ENCODE peak calls at places on chromosomes 5 and 9, in eight cellular contexts. U, I, B, M, W, C, R and Q are unnamed samples.

GRCh38 chr9:37529111-37529510 is 43.4 kb downstream of the POLR1E start:
- DNase-seq in U (peak), I (no peak), B (no peak), M (no peak), W (no peak), C (peak), R (no peak), Q (no peak)

GRCh38 chr9:137475666-137476065 is 16.5 kb upstream of the NSMF start:
- DNase-seq in U (no peak), I (no peak), B (no peak), M (no peak), W (no peak), C (no peak), R (no peak), Q (no peak)

GRCh38 chr5:25119654-25120053 is 474.9 kb upstream of the CDH10 start:
- DNase-seq in U (no peak), I (no peak), B (no peak), M (no peak), W (peak), C (no peak), R (no peak), Q (no peak)

GRCh38 chr5:122434120-122434519 is 122.1 kb downstream of the SNCAIP start:
- DNase-seq in U (no peak), I (no peak), B (no peak), M (no peak), W (no peak), C (no peak), R (no peak), Q (no peak)

GRCh38 chr5:65126192-65126591 is 355.5 kb downstream of the ADAMTS6 start:
- DNase-seq in U (no peak), I (no peak), B (no peak), M (no peak), W (peak), C (no peak), R (no peak), Q (no peak)

GRCh38 chr9:89714316-89714715 is 109.5 kb downstream of the GADD45G start:
- DNase-seq in U (no peak), I (no peak), B (no peak), M (no peak), W (peak), C (no peak), R (no peak), Q (no peak)

GRCh38 chr5:172276214-172276613 is 7.3 kb downstream of the UBTD2 start:
- DNase-seq in U (no peak), I (no peak), B (no peak), M (no peak), W (peak), C (no peak), R (no peak), Q (no peak)

GRCh38 chr5:87243161-87243877 is 24.4 kb upstream of the RASA1 start:
- DNase-seq in U (no peak), I (peak), B (no peak), M (peak), W (peak), C (no peak), R (no peak), Q (no peak)

GRCh38 chr5:35478856-35479682 is 138.6 kb upstream of the SPEF2 start:
- DNase-seq in U (no peak), I (no peak), B (no peak), M (no peak), W (peak), C (no peak), R (no peak), Q (no peak)

GRCh38 chr5:63456279-63456678 is 506.0 kb downstream of the HTR1A start:
- DNase-seq in U (no peak), I (no peak), B (no peak), M (no peak), W (no peak), C (no peak), R (no peak), Q (no peak)

GRCh38 chr9:86445636-86446035 is 91.4 kb upstream of the TUT7 start:
- DNase-seq in U (no peak), I (no peak), B (no peak), M (no peak), W (peak), C (no peak), R (no peak), Q (no peak)

GRCh38 chr5:122985954-122986721 is 50.4 kb downstream of the PPIC start:
- DNase-seq in U (no peak), I (no peak), B (no peak), M (no peak), W (no peak), C (no peak), R (no peak), Q (no peak)

GRCh38 chr9:4344946-4345345 is 45.1 kb upstream of the GLIS3 start:
- DNase-seq in U (no peak), I (no peak), B (no peak), M (no peak), W (no peak), C (no peak), R (no peak), Q (no peak)

GRCh38 chr9:19028835-19029451 is 4.1 kb downstream of the SAXO1 start:
- DNase-seq in U (no peak), I (no peak), B (no peak), M (no peak), W (peak), C (peak), R (no peak), Q (no peak)

GRCh38 chr9:35650341-35651158 is at the start of gene SIT1:
- DNase-seq in U (peak), I (no peak), B (peak), M (no peak), W (no peak), C (no peak), R (no peak), Q (no peak)

GRCh38 chr5:21711854-21712752 is 1141.0 kb downstream of the CDH12 start:
- DNase-seq in U (no peak), I (peak), B (no peak), M (no peak), W (no peak), C (no peak), R (no peak), Q (no peak)

GRCh38 chr9:136242248-136242647 is 3.4 kb downstream of the QSOX2 start:
- DNase-seq in U (no peak), I (no peak), B (peak), M (no peak), W (no peak), C (no peak), R (no peak), Q (no peak)
- H3K4me3 ChIP-seq in U (no peak), I (no peak), B (no peak), M (no peak), W (no peak), C (no peak), R (no peak), Q (no peak)

GRCh38 chr5:150520747-150521521 is 13.0 kb downstream of the NDST1 start:
- DNase-seq in U (no peak), I (no peak), B (peak), M (no peak), W (no peak), C (no peak), R (no peak), Q (no peak)

GRCh38 chr5:150521522-150521817 is 13.5 kb downstream of the NDST1 start:
- DNase-seq in U (peak), I (no peak), B (no peak), M (no peak), W (no peak), C (no peak), R (no peak), Q (no peak)

GRCh38 chr5:150522504-150523464 is 14.9 kb downstream of the NDST1 start:
- DNase-seq in U (no peak), I (no peak), B (no peak), M (no peak), W (no peak), C (peak), R (no peak), Q (peak)

GRCh38 chr5:150523472-150524350 is 15.8 kb downstream of the NDST1 start:
- DNase-seq in U (no peak), I (no peak), B (no peak), M (peak), W (peak), C (peak), R (no peak), Q (no peak)

GRCh38 chr5:150521939-150522503 is 14.1 kb downstream of the NDST1 start:
- DNase-seq in U (peak), I (no peak), B (no peak), M (no peak), W (no peak), C (no peak), R (no peak), Q (no peak)
- H3K4me3 ChIP-seq in U (no peak), I (no peak), B (no peak), M (no peak), W (no peak), C (no peak), R (no peak), Q (peak)

DNA sequence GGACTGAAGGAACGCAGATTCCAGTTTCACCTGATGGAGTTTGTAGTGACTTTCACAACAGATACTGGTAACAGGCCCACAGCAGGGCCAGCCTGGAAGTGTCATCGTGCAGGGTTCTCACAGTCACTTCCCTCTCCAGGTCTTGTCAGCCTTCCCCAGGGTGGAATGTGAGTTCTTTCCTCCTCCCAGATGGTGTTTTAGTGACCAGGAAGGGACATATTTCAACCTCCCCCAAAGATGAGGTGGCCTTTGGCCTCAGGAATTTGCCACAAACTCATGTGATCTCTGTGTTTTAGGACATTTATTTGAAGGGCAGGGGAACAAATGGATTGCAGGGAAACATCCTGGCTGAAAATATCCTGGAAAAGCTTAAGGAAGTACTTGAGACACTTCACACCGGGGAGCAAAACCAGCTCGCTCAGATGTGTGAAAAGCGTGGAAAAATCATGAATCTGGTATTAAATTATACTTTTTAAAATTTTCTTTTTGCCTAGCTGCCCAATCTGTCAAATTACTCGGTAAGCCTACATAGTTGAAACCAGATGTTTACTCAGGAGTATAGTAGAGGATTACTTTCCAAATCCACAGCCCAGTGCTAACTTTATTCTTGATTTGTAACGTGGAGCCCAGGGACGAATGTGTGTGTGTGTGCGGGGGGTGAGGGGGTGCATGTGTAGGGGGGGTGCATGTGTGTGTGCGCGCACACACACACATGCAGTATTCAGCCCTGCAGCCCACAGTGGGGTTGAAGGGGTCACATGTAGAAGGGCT is 66.8 kb downstream of the PTPDC1 start:
- DNase-seq in U (no peak), I (no peak), B (no peak), M (no peak), W (peak), C (no peak), R (no peak), Q (no peak)
- H3K4me3 ChIP-seq in U (no peak), I (no peak), B (no peak), M (no peak), W (no peak), C (no peak), R (no peak), Q (no peak)

GRCh38 chr9:136372006-136372405 is 1.5 kb downstream of the CARD9 start:
- DNase-seq in U (no peak), I (no peak), B (no peak), M (no peak), W (no peak), C (no peak), R (no peak), Q (no peak)

GRCh38 chr9:136370687-136371530 is 2.6 kb downstream of the CARD9 start:
- DNase-seq in U (no peak), I (no peak), B (no peak), M (no peak), W (no peak), C (no peak), R (no peak), Q (no peak)

GRCh38 chr9:136373300-136374182 is at the start of gene CARD9:
- DNase-seq in U (no peak), I (no peak), B (no peak), M (peak), W (no peak), C (no peak), R (no peak), Q (peak)

GRCh38 chr9:136374183-136374575 is 710 bp upstream of the CARD9 start:
- DNase-seq in U (no peak), I (no peak), B (no peak), M (no peak), W (no peak), C (no peak), R (no peak), Q (no peak)

GRCh38 chr9:136372561-136373299 is 739 bp downstream of the CARD9 start:
- DNase-seq in U (peak), I (peak), B (no peak), M (peak), W (peak), C (peak), R (peak), Q (peak)
- H3K4me3 ChIP-seq in U (no peak), I (no peak), B (no peak), M (peak), W (peak), C (peak), R (peak), Q (peak)

GRCh38 chr5:127316013-127316412 is 25.4 kb downstream of the MEGF10 start:
- DNase-seq in U (peak), I (no peak), B (no peak), M (no peak), W (no peak), C (peak), R (no peak), Q (no peak)

GRCh38 chr5:127324756-127325155 is 34.2 kb downstream of the MEGF10 start:
- DNase-seq in U (no peak), I (no peak), B (no peak), M (no peak), W (no peak), C (no peak), R (no peak), Q (no peak)

GRCh38 chr5:127322405-127322804 is 31.8 kb downstream of the MEGF10 start:
- DNase-seq in U (no peak), I (no peak), B (no peak), M (no peak), W (no peak), C (no peak), R (no peak), Q (no peak)

GRCh38 chr5:127321465-127321864 is 30.9 kb downstream of the MEGF10 start:
- DNase-seq in U (no peak), I (no peak), B (no peak), M (no peak), W (no peak), C (no peak), R (no peak), Q (no peak)

DNA sequence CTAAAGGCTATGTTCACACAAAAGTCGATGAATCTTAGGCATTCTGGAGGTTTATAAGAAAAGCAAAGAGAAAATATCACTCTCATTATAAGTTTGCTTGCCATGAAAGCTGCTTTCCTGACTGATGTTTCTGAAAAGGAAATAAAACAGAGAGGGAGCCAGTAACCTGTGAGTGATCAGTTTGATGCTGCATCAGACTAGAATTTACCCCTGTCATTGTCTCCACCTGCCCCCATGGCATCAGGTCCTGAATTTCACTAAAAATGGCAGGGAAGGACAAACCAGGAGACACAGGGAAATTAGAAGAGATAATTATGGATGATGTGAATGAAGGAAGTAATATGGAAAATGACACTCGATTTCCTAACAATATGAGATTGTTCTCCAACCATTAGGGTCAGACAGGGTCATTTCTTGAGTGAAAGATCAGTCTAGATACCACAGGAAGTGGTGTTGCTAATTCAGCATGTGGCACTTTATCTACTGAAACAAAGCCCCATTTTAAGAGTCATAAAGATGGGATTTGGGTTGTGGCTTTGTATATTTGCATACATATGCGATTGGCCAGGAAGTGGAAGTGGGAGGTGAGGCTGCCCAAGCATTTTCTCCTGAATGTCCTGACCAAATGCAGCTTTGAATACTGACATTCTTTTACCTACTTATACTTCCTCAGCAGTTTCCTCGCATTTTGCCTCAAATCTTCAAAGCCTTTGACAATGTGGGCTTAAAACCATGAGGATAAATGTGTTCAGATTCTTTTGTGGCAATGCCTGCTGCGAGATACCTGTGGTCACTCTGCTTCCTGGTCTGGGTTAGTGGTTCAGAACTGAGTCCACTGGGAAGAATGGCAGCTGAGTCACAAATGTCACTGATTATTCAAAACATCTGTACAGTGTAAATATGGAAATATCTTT is 29.7 kb downstream of the MEGF10 start:
- DNase-seq in U (no peak), I (no peak), B (no peak), M (no peak), W (peak), C (no peak), R (no peak), Q (no peak)
- H3K4me3 ChIP-seq in U (no peak), I (no peak), B (no peak), M (no peak), W (no peak), C (no peak), R (no peak), Q (no peak)

GRCh38 chr9:123338710-123339665 is 17.0 kb upstream of the CRB2 start:
- DNase-seq in U (peak), I (no peak), B (no peak), M (no peak), W (no peak), C (no peak), R (no peak), Q (peak)
- H3K4me3 ChIP-seq in U (no peak), I (no peak), B (no peak), M (peak), W (no peak), C (peak), R (peak), Q (peak)